ENCODE peak calls at places on chromosomes 13 and 19, in five cellular contexts. U, E, B, J and A are unnamed samples.

GRCh38 chr13:85332595-85332994 is 466.6 kb downstream of the SLITRK6 start:
- DNase-seq in U (no peak), E (no peak), B (no peak), J (no peak), A (no peak)

GRCh38 chr13:50228527-50228926 is 213.3 kb downstream of the KCNRG start:
- DNase-seq in U (no peak), E (no peak), B (no peak), J (no peak), A (no peak)

GRCh38 chr13:54953786-54954185 is 1925.2 kb downstream of the OLFM4 start:
- DNase-seq in U (no peak), E (no peak), B (no peak), J (no peak), A (no peak)

GRCh38 chr13:51243227-51243626 is 21.0 kb downstream of the FAM124A start:
- DNase-seq in U (no peak), E (no peak), B (no peak), J (no peak), A (no peak)

GRCh38 chr13:79405501-79405830 is 589 bp downstream of the RBM26 start:
- DNase-seq in U (no peak), E (peak; percentile 23), B (no peak), J (no peak), A (no peak)

GRCh38 chr19:17560205-17560595 is 4.8 kb downstream of the COLGALT1 start:
- DNase-seq in U (no peak), E (peak; percentile 100), B (no peak), J (peak; percentile 74), A (no peak)

GRCh38 chr19:19549804-19550453 is 11.9 kb downstream of the CILP2 start:
- DNase-seq in U (no peak), E (no peak), B (no peak), J (no peak), A (no peak)

GRCh38 chr19:23810496-23810895 is 51.8 kb upstream of the ZNF681 start:
- DNase-seq in U (no peak), E (no peak), B (no peak), J (no peak), A (no peak)

GRCh38 chr13:42875448-42876269 is 94.3 kb downstream of the FAM216B start:
- DNase-seq in U (no peak), E (peak; percentile 80), B (no peak), J (no peak), A (no peak)

GRCh38 chr13:60990032-60990733 is 425.5 kb downstream of the PCDH20 start:
- DNase-seq in U (no peak), E (no peak), B (no peak), J (no peak), A (no peak)

GRCh38 chr19:6210721-6211600 is 68.8 kb downstream of the MLLT1 start:
- DNase-seq in U (no peak), E (no peak), B (no peak), J (no peak), A (no peak)

GRCh38 chr13:104773775-104774174 is 1707.6 kb upstream of the SLC10A2 start:
- DNase-seq in U (no peak), E (peak; percentile 69), B (no peak), J (no peak), A (no peak)

GRCh38 chr13:44758595-44759221 is 182.6 kb upstream of the TSC22D1 start:
- DNase-seq in U (no peak), E (peak; percentile 99), B (no peak), J (peak; percentile 22), A (no peak)

GRCh38 chr13:21671793-21672680 is 1.2 kb downstream of the FGF9 start:
- DNase-seq in U (no peak), E (no peak), B (no peak), J (no peak), A (no peak)

GRCh38 chr19:52453324-52454094 is at the start of gene ZNF578:
- DNase-seq in U (peak; percentile 83), E (peak; percentile 92), B (peak; percentile 52), J (peak; percentile 39), A (peak; percentile 69)

GRCh38 chr19:35879770-35880317 is 11.5 kb downstream of the APLP1 start:
- DNase-seq in U (peak; percentile 91), E (peak; percentile 87), B (no peak), J (no peak), A (peak; percentile 80)